ENCODE peak calls at places on chromosomes 1 and 21, in eight cellular contexts. One of them, this sample, is unnamed.

GRCh38 chr1:185574139-185574835 is 159.9 kb upstream of the HMCN1 start:
- DNase-seq in NCI-H1694 treated with DMSO at 0.1 percent for 48 hours: no peak
- DNase-seq in AG08395: no peak
- DNase-seq in T-helper 9 cell: no peak
- DNase-seq in ovary: no peak
- DNase-seq in nucleus accumbens: no peak
- DNase-seq in fibroblast of the aortic adventitia: no peak
- DNase-seq in activated T-helper 9 cell treated with anti-CD3 and anti-CD28 coated beads, Interleukin-2, amount 50 U/mL, for 16 hours: no peak
- DNase-seq in this sample: no peak

GRCh38 chr1:93615201-93616150 is 66.2 kb downstream of the BCAR3 start:
- DNase-seq in ovary: no peak
- DNase-seq in NCI-H1694 treated with DMSO at 0.1 percent for 48 hours: no peak
- DNase-seq in activated T-helper 9 cell treated with anti-CD3 and anti-CD28 coated beads, Interleukin-2, amount 50 U/mL, for 16 hours: peak; percentile 46
- DNase-seq in fibroblast of the aortic adventitia: peak; percentile 76
- DNase-seq in AG08395: peak; percentile 71
- DNase-seq in T-helper 9 cell: no peak
- DNase-seq in nucleus accumbens: no peak
- DNase-seq in this sample: no peak

GRCh38 chr1:160115545-160116276 is at the start of gene ATP1A2:
- DNase-seq in nucleus accumbens: peak; percentile 33
- DNase-seq in NCI-H1694 treated with DMSO at 0.1 percent for 48 hours: no peak
- DNase-seq in AG08395: no peak
- DNase-seq in ovary: no peak
- DNase-seq in fibroblast of the aortic adventitia: no peak
- DNase-seq in activated T-helper 9 cell treated with anti-CD3 and anti-CD28 coated beads, Interleukin-2, amount 50 U/mL, for 16 hours: no peak
- DNase-seq in T-helper 9 cell: no peak
- DNase-seq in this sample: no peak

GRCh38 chr1:180501865-180502360 is 464 bp downstream of the ACBD6 start:
- DNase-seq in AG08395: peak; percentile 77
- DNase-seq in fibroblast of the aortic adventitia: no peak
- DNase-seq in NCI-H1694 treated with DMSO at 0.1 percent for 48 hours: peak; percentile 40
- DNase-seq in nucleus accumbens: no peak
- DNase-seq in ovary: no peak
- DNase-seq in activated T-helper 9 cell treated with anti-CD3 and anti-CD28 coated beads, Interleukin-2, amount 50 U/mL, for 16 hours: no peak
- DNase-seq in T-helper 9 cell: peak; percentile 24
- DNase-seq in this sample: no peak

GRCh38 chr1:17027403-17027802 is 15.7 kb upstream of the ATP13A2 start:
- DNase-seq in T-helper 9 cell: no peak
- DNase-seq in AG08395: peak; percentile 64
- DNase-seq in ovary: no peak
- DNase-seq in activated T-helper 9 cell treated with anti-CD3 and anti-CD28 coated beads, Interleukin-2, amount 50 U/mL, for 16 hours: no peak
- DNase-seq in nucleus accumbens: no peak
- DNase-seq in fibroblast of the aortic adventitia: peak; percentile 73
- DNase-seq in NCI-H1694 treated with DMSO at 0.1 percent for 48 hours: no peak
- DNase-seq in this sample: peak; percentile 67

GRCh38 chr1:44318097-44319088 is 36.7 kb downstream of the ERI3 start:
- DNase-seq in NCI-H1694 treated with DMSO at 0.1 percent for 48 hours: peak; percentile 29
- DNase-seq in AG08395: peak; percentile 72
- DNase-seq in ovary: no peak
- DNase-seq in nucleus accumbens: no peak
- DNase-seq in T-helper 9 cell: peak; percentile 9
- DNase-seq in fibroblast of the aortic adventitia: peak; percentile 52
- DNase-seq in activated T-helper 9 cell treated with anti-CD3 and anti-CD28 coated beads, Interleukin-2, amount 50 U/mL, for 16 hours: peak; percentile 9
- DNase-seq in this sample: peak; percentile 10

GRCh38 chr1:207888647-207889046 is 22.3 kb downstream of the CD34 start:
- DNase-seq in T-helper 9 cell: no peak
- DNase-seq in AG08395: peak; percentile 85
- DNase-seq in fibroblast of the aortic adventitia: no peak
- DNase-seq in ovary: no peak
- DNase-seq in activated T-helper 9 cell treated with anti-CD3 and anti-CD28 coated beads, Interleukin-2, amount 50 U/mL, for 16 hours: no peak
- DNase-seq in nucleus accumbens: no peak
- DNase-seq in NCI-H1694 treated with DMSO at 0.1 percent for 48 hours: no peak
- DNase-seq in this sample: no peak

GRCh38 chr1:209220048-209220524 is 363.4 kb upstream of the CAMK1G start:
- DNase-seq in T-helper 9 cell: no peak
- DNase-seq in fibroblast of the aortic adventitia: no peak
- DNase-seq in NCI-H1694 treated with DMSO at 0.1 percent for 48 hours: no peak
- DNase-seq in AG08395: no peak
- DNase-seq in ovary: no peak
- DNase-seq in activated T-helper 9 cell treated with anti-CD3 and anti-CD28 coated beads, Interleukin-2, amount 50 U/mL, for 16 hours: no peak
- DNase-seq in nucleus accumbens: no peak
- DNase-seq in this sample: no peak

GRCh38 chr1:109726728-109727127 is 14.1 kb downstream of the GSTM3 start:
- DNase-seq in fibroblast of the aortic adventitia: no peak
- DNase-seq in ovary: no peak
- DNase-seq in NCI-H1694 treated with DMSO at 0.1 percent for 48 hours: no peak
- DNase-seq in AG08395: no peak
- DNase-seq in T-helper 9 cell: no peak
- DNase-seq in activated T-helper 9 cell treated with anti-CD3 and anti-CD28 coated beads, Interleukin-2, amount 50 U/mL, for 16 hours: no peak
- DNase-seq in nucleus accumbens: no peak
- DNase-seq in this sample: no peak

GRCh38 chr1:107664882-107665871 is 299.8 kb downstream of the VAV3 start:
- DNase-seq in nucleus accumbens: no peak
- DNase-seq in fibroblast of the aortic adventitia: no peak
- DNase-seq in activated T-helper 9 cell treated with anti-CD3 and anti-CD28 coated beads, Interleukin-2, amount 50 U/mL, for 16 hours: no peak
- DNase-seq in T-helper 9 cell: no peak
- DNase-seq in AG08395: no peak
- DNase-seq in NCI-H1694 treated with DMSO at 0.1 percent for 48 hours: no peak
- DNase-seq in ovary: no peak
- DNase-seq in this sample: no peak

GRCh38 chr1:176934370-176934769 is 230.1 kb downstream of the ASTN1 start:
- DNase-seq in NCI-H1694 treated with DMSO at 0.1 percent for 48 hours: no peak
- DNase-seq in nucleus accumbens: no peak
- DNase-seq in activated T-helper 9 cell treated with anti-CD3 and anti-CD28 coated beads, Interleukin-2, amount 50 U/mL, for 16 hours: no peak
- DNase-seq in fibroblast of the aortic adventitia: no peak
- DNase-seq in AG08395: no peak
- DNase-seq in T-helper 9 cell: no peak
- DNase-seq in ovary: no peak
- DNase-seq in this sample: no peak

GRCh38 chr1:110421159-110421777 is 13.8 kb upstream of the LAMTOR5 start:
- DNase-seq in ovary: no peak
- DNase-seq in fibroblast of the aortic adventitia: peak; percentile 69
- DNase-seq in activated T-helper 9 cell treated with anti-CD3 and anti-CD28 coated beads, Interleukin-2, amount 50 U/mL, for 16 hours: no peak
- DNase-seq in AG08395: peak; percentile 71
- DNase-seq in nucleus accumbens: no peak
- DNase-seq in NCI-H1694 treated with DMSO at 0.1 percent for 48 hours: no peak
- DNase-seq in T-helper 9 cell: no peak
- DNase-seq in this sample: peak; percentile 23

GRCh38 chr1:146051452-146051852 is 29.9 kb upstream of the HJV start:
- DNase-seq in T-helper 9 cell: no peak
- DNase-seq in NCI-H1694 treated with DMSO at 0.1 percent for 48 hours: no peak
- DNase-seq in AG08395: no peak
- DNase-seq in nucleus accumbens: no peak
- DNase-seq in fibroblast of the aortic adventitia: no peak
- DNase-seq in ovary: no peak
- DNase-seq in activated T-helper 9 cell treated with anti-CD3 and anti-CD28 coated beads, Interleukin-2, amount 50 U/mL, for 16 hours: no peak
- DNase-seq in this sample: no peak

GRCh38 chr21:25441835-25442234 is 165.4 kb downstream of the MRPL39 start:
- DNase-seq in ovary: no peak
- DNase-seq in T-helper 9 cell: no peak
- DNase-seq in NCI-H1694 treated with DMSO at 0.1 percent for 48 hours: no peak
- DNase-seq in nucleus accumbens: no peak
- DNase-seq in AG08395: no peak
- DNase-seq in fibroblast of the aortic adventitia: no peak
- DNase-seq in activated T-helper 9 cell treated with anti-CD3 and anti-CD28 coated beads, Interleukin-2, amount 50 U/mL, for 16 hours: no peak
- DNase-seq in this sample: no peak

GRCh38 chr1:41925712-41926111 is 7.0 kb upstream of the HIVEP3 start:
- DNase-seq in fibroblast of the aortic adventitia: peak; percentile 49
- DNase-seq in activated T-helper 9 cell treated with anti-CD3 and anti-CD28 coated beads, Interleukin-2, amount 50 U/mL, for 16 hours: no peak
- DNase-seq in NCI-H1694 treated with DMSO at 0.1 percent for 48 hours: no peak
- DNase-seq in nucleus accumbens: no peak
- DNase-seq in AG08395: no peak
- DNase-seq in ovary: no peak
- DNase-seq in T-helper 9 cell: no peak
- DNase-seq in this sample: no peak